ENCODE peak calls at places on chromosomes 11 and 22, in four cellular contexts. N is MM.1S, E is neural progenitor cell, L is SK-N-SH. Y is an unnamed sample.

GRCh38 chr11:66426314-66426713 is 5.5 kb downstream of the NPAS4 start:
- DNase-seq in N (no peak), E (no peak), L (no peak), Y (no peak)

GRCh38 chr22:31250740-31251330 is 38.7 kb downstream of the LIMK2 start:
- DNase-seq in N (no peak), E (no peak), L (no peak), Y (no peak)

GRCh38 chr11:48011125-48012050 is 31.0 kb downstream of the PTPRJ start:
- DNase-seq in N (no peak), E (no peak), L (no peak), Y (no peak)

GRCh38 chr11:100329352-100329751 is 357.7 kb upstream of the ARHGAP42 start:
- DNase-seq in N (peak; percentile 92), E (no peak), L (no peak), Y (no peak)

GRCh38 chr11:134758342-134758931 is 346.4 kb upstream of the B3GAT1 start:
- DNase-seq in N (no peak), E (no peak), L (no peak), Y (no peak)

GRCh38 chr11:90874971-90875370 is 652.1 kb upstream of the CHORDC1 start:
- DNase-seq in N (no peak), E (no peak), L (no peak), Y (peak; percentile 36)

GRCh38 chr11:47412152-47412746 is 3.9 kb downstream of the SLC39A13 start:
- DNase-seq in N (peak; percentile 50), E (peak; percentile 80), L (peak; percentile 87), Y (peak; percentile 51)

GRCh38 chr11:45919806-45920530 is 2.3 kb upstream of the PEX16 start:
- DNase-seq in N (no peak), E (peak; percentile 85), L (peak; percentile 1), Y (no peak)

GRCh38 chr11:47028530-47029093 is 92.1 kb downstream of the CSTPP1 start:
- DNase-seq in N (no peak), E (no peak), L (no peak), Y (no peak)

GRCh38 chr11:13140028-13140870 is 131.1 kb downstream of the RASSF10 start:
- DNase-seq in N (no peak), E (no peak), L (no peak), Y (peak; percentile 74)

GRCh38 chr11:130166457-130166784 is 6.8 kb downstream of the ST14 start:
- DNase-seq in N (no peak), E (no peak), L (peak; percentile 46), Y (peak; percentile 99)

GRCh38 chr11:86099727-86100320 is 30.9 kb upstream of the PICALM start:
- DNase-seq in N (no peak), E (no peak), L (peak; percentile 40), Y (peak; percentile 82)

GRCh38 chr11:8721740-8722139 is 39.1 kb downstream of the RPL27A start:
- DNase-seq in N (no peak), E (peak; percentile 21), L (no peak), Y (no peak)

GRCh38 chr22:35312198-35313059 is 12.7 kb downstream of the TOM1 start:
- DNase-seq in N (peak; percentile 23), E (no peak), L (no peak), Y (peak; percentile 62)

GRCh38 chr22:31281733-31282132 is 10.6 kb downstream of the PIK3IP1 start:
- DNase-seq in N (no peak), E (no peak), L (no peak), Y (no peak)

GRCh38 chr11:123560001-123560400 is 94.4 kb downstream of the SCN3B start:
- DNase-seq in N (no peak), E (peak; percentile 45), L (peak; percentile 72), Y (no peak)

GRCh38 chr11:31160504-31161422 is 208.8 kb downstream of the DCDC1 start:
- DNase-seq in N (peak; percentile 15), E (peak; percentile 58), L (no peak), Y (peak; percentile 40)

GRCh38 chr11:117795726-117796455 is 1.1 kb downstream of the DSCAML1 start:
- DNase-seq in N (no peak), E (peak; percentile 46), L (peak; percentile 70), Y (no peak)

GRCh38 chr11:35139883-35140282 is 912 bp downstream of the CD44 start:
- DNase-seq in N (no peak), E (no peak), L (no peak), Y (peak; percentile 18)

GRCh38 chr22:24445481-24446290 is 18.3 kb downstream of the ADORA2A start:
- DNase-seq in N (no peak), E (peak; percentile 67), L (peak; percentile 70), Y (no peak)
- H3K4me3 ChIP-seq in N (no peak overlapping the region), E (no peak overlapping the region), L (no peak overlapping the region), Y (no peak overlapping the region)

DNA sequence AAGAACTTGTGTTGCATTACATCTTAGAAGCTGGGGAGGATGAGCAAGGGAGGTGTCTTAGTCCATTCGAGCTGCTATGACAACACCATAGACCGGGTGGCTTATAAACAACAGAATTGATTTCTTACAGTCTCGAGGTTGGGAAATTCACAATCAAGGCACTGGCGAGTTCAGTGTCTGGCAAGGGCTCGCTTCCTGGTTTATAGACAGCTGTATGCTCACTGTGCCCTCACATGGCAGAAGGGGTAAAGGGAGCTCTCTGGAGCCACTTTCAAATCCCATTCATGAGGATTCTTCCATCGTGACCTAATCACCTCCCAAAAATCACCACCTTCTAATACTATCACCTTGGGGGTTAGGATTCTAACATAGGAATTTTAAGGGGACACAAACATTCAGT is 150.0 kb upstream of the NECTIN1 start:
- DNase-seq in N (no peak), E (no peak), L (no peak), Y (no peak)
- TF ChIP-seq CTCF in N (no peak), E (no peak), L (no peak), Y (no peak)

DNA sequence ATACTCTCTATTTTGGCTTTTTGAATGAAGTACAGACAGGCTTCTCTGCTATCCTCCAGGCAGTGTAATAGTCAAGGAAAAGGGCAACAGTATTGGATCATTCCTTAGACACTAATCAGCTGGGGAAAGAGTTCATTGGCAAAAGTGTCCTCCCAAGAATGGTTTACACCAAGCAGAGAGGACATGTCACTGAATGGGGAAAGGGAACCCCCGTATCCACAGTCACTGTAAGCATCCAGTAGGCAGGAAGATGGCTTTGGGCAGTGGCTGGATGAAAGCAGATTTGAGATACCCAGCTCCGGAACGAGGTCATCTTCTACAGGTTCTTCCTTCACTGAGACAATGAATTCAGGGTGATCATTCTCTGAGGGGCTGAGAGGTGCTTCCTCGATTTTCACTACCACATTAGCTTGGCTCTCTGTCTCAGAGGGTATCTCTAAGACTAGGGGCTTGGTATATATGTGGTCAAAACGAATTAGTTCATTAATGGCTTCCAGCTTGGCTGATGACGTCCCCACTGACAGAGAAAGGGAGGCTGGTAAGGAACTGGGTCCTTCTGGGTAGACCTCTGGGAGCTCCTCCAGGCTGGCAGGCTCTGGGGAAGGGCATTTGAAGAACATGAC is 5.2 kb downstream of the XBP1 start:
- DNase-seq in N (no peak), E (no peak), L (no peak), Y (no peak)
- H3F3A ChIP-seq in N (peaks cover 96% of the 10 kb centered on the region), E (peaks cover 48% of the 10 kb centered on the region), L (peaks cover 67% of the 10 kb centered on the region), Y (peaks cover 6% of the 10 kb centered on the region)

GRCh38 chr11:101584129-101584515 is 315 bp upstream of the TRPC6 start:
- DNase-seq in N (no peak), E (no peak), L (no peak), Y (no peak)
- H3K4me3 ChIP-seq in N (no peak overlapping the region), E (peak overlapping the region; percentile 67), L (no peak overlapping the region), Y (no peak overlapping the region)